ENCODE peak calls at places on chromosomes 7 and 10, in five cellular contexts. M is Peyer's patch, J is stomach, F is kidney, N is AG04450. L is an unnamed sample.

GRCh38 chr7:41544241-41544640 is 158.6 kb downstream of the INHBA start:
- DNase-seq in F (no peak), J (no peak), N (no peak), M (no peak), L (no peak)

GRCh38 chr7:148930335-148930734 is 46.2 kb upstream of the EZH2 start:
- DNase-seq in J (no peak), N (no peak), M (no peak), F (no peak), L (no peak)

GRCh38 chr7:36110584-36110983 is 42.5 kb upstream of the EEPD1 start:
- DNase-seq in J (no peak), M (no peak), F (no peak), N (no peak), L (no peak)

GRCh38 chr7:14385074-14385473 is 395.6 kb upstream of the ETV1 start:
- DNase-seq in M (no peak), F (no peak), N (no peak), J (no peak), L (no peak)

GRCh38 chr10:107739951-107740350 is 575.4 kb upstream of the SORCS1 start:
- DNase-seq in N (no peak), F (no peak), M (no peak), J (no peak), L (no peak)

GRCh38 chr10:102009801-102010425 is 46.1 kb downstream of the ARMH3 start:
- DNase-seq in F (no peak), M (peak), J (peak), N (peak), L (peak)

GRCh38 chr10:28256776-28257175 is 46.1 kb downstream of the MPP7 start:
- DNase-seq in F (no peak), N (no peak), M (no peak), J (no peak), L (peak)

GRCh38 chr10:54441286-54441685 is 359.7 kb downstream of the PCDH15 start:
- DNase-seq in F (no peak), N (no peak), J (no peak), M (no peak), L (no peak)

GRCh38 chr7:91291902-91292301 is 27.7 kb downstream of the FZD1 start:
- DNase-seq in F (no peak), M (no peak), J (no peak), N (no peak), L (no peak)

GRCh38 chr7:84157171-84157570 is 37.4 kb downstream of the SEMA3A start:
- DNase-seq in M (no peak), J (no peak), N (no peak), F (no peak), L (no peak)

GRCh38 chr7:44286182-44286617 is 39.2 kb downstream of the CAMK2B start:
- DNase-seq in M (no peak), F (no peak), N (no peak), J (peak), L (no peak)

GRCh38 chr10:68992721-68993440 is 4.3 kb downstream of the KIFBP start:
- DNase-seq in J (peak), M (no peak), F (no peak), N (peak), L (peak)

GRCh38 chr7:46028246-46028645 is 107.2 kb upstream of the IGFBP3 start:
- DNase-seq in N (no peak), F (no peak), J (no peak), M (no peak), L (no peak)

GRCh38 chr7:20514364-20514763 is 101.1 kb upstream of the ABCB5 start:
- DNase-seq in M (no peak), J (peak), N (no peak), F (peak), L (peak)

GRCh38 chr7:139618482-139619366 is 95.2 kb downstream of the CLEC2L start:
- DNase-seq in J (peak), N (no peak), F (no peak), M (peak), L (peak)

GRCh38 chr10:117439243-117439912 is 64.1 kb upstream of the PDZD8 start:
- DNase-seq in F (no peak), J (no peak), N (no peak), M (no peak), L (peak)

GRCh38 chr10:71802715-71803488 is 29.6 kb upstream of the VSIR start:
- DNase-seq in F (no peak), M (no peak), J (no peak), N (no peak), L (no peak)

GRCh38 chr10:49001861-49002675 is 62.4 kb upstream of the LRRC18 start:
- DNase-seq in J (no peak), F (no peak), N (no peak), M (no peak), L (no peak)

GRCh38 chr7:76356823-76357222 is 2.0 kb downstream of the YWHAG start:
- DNase-seq in N (no peak), J (no peak), M (no peak), F (no peak), L (peak)

GRCh38 chr10:128047337-128047736 is 78.9 kb downstream of the MKI67 start:
- DNase-seq in M (peak), J (peak), F (peak), N (no peak), L (peak)

GRCh38 chr10:12547301-12547771 is 198.0 kb downstream of the CAMK1D start:
- DNase-seq in M (no peak), J (no peak), F (no peak), N (no peak), L (no peak)

GRCh38 chr7:155531686-155532085 is 14.7 kb downstream of the CNPY1 start:
- DNase-seq in J (no peak), M (no peak), F (peak), N (no peak), L (no peak)

GRCh38 chr7:66211429-66211828 is 6.3 kb downstream of the TPST1 start:
- DNase-seq in J (no peak), F (no peak), N (peak), M (no peak), L (no peak)

GRCh38 chr7:82105463-82105862 is 335.6 kb upstream of the HGF start:
- DNase-seq in J (no peak), M (no peak), F (no peak), N (peak), L (peak)

GRCh38 chr10:77613476-77614130 is 24.0 kb downstream of the KCNMA1 start:
- DNase-seq in M (no peak), N (no peak), J (no peak), F (no peak), L (no peak)

GRCh38 chr10:116753759-116754158 is 11.4 kb upstream of the HSPA12A start:
- DNase-seq in N (no peak), F (peak), J (no peak), M (no peak), L (peak)

GRCh38 chr10:53786236-53786635 is 1013.7 kb upstream of the MBL2 start:
- DNase-seq in F (no peak), N (no peak), M (no peak), J (no peak), L (no peak)

GRCh38 chr7:155806096-155806871 is 6.0 kb downstream of the SHH start:
- DNase-seq in J (no peak), N (no peak), F (peak), M (no peak), L (no peak)

GRCh38 chr10:111128331-111129167 is 51.7 kb downstream of the ADRA2A start:
- DNase-seq in F (peak), M (no peak), J (no peak), N (no peak), L (peak)

GRCh38 chr10:66586073-66586472 is 339.8 kb upstream of the LRRTM3 start:
- DNase-seq in N (no peak), F (no peak), J (peak), M (no peak), L (no peak)

GRCh38 chr10:33091186-33091585 is 133.2 kb upstream of the ITGB1 start:
- DNase-seq in N (no peak), M (no peak), F (no peak), J (no peak), L (no peak)

GRCh38 chr10:110827410-110827809 is 44.3 kb upstream of the PDCD4 start:
- DNase-seq in J (no peak), N (peak), M (no peak), F (no peak), L (peak)

DNA sequence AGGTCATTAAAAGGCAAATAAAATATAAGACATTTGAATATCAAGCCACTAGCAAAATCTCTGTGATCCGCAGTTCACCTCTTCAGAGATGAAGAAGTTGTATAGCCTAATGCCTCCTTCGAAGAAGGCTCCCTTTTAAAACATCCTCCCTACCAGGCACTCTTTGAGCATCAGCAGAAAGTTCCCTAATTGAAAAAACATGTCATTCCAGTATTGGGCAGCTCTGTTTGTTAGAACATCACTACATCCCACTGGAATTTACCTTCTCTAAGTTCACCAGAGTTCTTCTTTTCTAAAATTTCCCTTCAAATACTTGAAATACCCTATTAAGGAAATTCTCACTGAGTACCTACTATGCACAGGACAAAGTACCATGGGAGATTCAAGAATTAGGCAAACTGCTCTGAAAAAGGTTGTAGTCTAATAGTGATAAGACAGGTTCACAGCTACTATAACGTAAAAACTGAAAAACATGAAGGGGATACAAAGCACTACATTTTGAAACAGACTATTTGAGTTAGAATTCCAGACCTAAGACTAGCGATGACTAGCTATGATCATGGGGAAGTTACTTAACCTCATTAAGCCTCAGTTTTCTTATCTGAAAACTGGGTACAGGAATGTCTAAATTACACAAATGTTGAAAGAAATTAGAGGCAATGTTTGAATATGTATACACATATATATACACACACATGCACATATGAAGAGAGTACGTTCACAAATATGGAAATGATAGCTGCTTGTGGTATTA is 128.7 kb downstream of the ELAPOR2 start:
- DNase-seq in J (no peak), F (no peak), N (no peak), M (no peak), L (no peak)
- H3K27ac ChIP-seq in J (no peak), F (no peak), N (no peak), M (no peak), L (no peak)

GRCh38 chr7:3591150-3591549 is 290.1 kb downstream of the SDK1 start:
- DNase-seq in N (no peak), J (no peak), F (no peak), M (no peak), L (no peak)

GRCh38 chr7:3588341-3588740 is 287.3 kb downstream of the SDK1 start:
- DNase-seq in N (no peak), F (no peak), J (no peak), M (no peak), L (peak)

GRCh38 chr7:3589756-3590155 is 288.7 kb downstream of the SDK1 start:
- DNase-seq in M (no peak), J (no peak), F (no peak), N (no peak), L (peak)

GRCh38 chr7:3591944-3592343 is 290.9 kb downstream of the SDK1 start:
- DNase-seq in M (no peak), N (no peak), F (no peak), J (no peak), L (no peak)

GRCh38 chr7:3592438-3593134 is 291.5 kb downstream of the SDK1 start:
- DNase-seq in F (no peak), N (no peak), M (no peak), J (no peak), L (no peak)
- TF ChIP-seq CTCF in F (no peak), N (no peak), M (no peak), J (no peak), L (no peak)

GRCh38 chr10:30074101-30074500 is 14.7 kb upstream of the JCAD start:
- DNase-seq in J (no peak), M (no peak), N (no peak), F (no peak), L (no peak)
- H3K27ac ChIP-seq in J (no peak), M (no peak), N (no peak), F (no peak), L (no peak)

GRCh38 chr7:27329917-27330316 is 87.3 kb downstream of the EVX1 start:
- DNase-seq in N (no peak), F (no peak), M (no peak), J (no peak), L (peak)
- TF ChIP-seq CTCF in N (no peak), F (no peak), M (no peak), J (no peak), L (peak)

GRCh38 chr7:101678138-101678479 is 49.0 kb upstream of the MYL10 start:
- DNase-seq in F (no peak), M (no peak), N (no peak), J (no peak), L (no peak)

GRCh38 chr7:101677421-101678137 is 48.5 kb upstream of the MYL10 start:
- DNase-seq in F (no peak), M (no peak), N (no peak), J (no peak), L (no peak)

GRCh38 chr7:101681170-101682007 is 52.3 kb upstream of the MYL10 start:
- DNase-seq in N (peak), F (peak), J (peak), M (no peak), L (peak)

GRCh38 chr7:101678713-101679112 is 49.6 kb upstream of the MYL10 start:
- DNase-seq in F (no peak), M (no peak), N (no peak), J (no peak), L (no peak)

GRCh38 chr7:101680406-101681145 is 51.5 kb upstream of the MYL10 start:
- DNase-seq in F (no peak), M (no peak), N (no peak), J (no peak), L (no peak)
- H3K27ac ChIP-seq in F (no peak), M (no peak), N (no peak), J (no peak), L (peak)